ENCODE peak calls at places on chromosomes 16 and 17, in four cellular contexts. One of them, this sample, is unnamed.

GRCh38 chr17:39701012-39701783 is 1.3 kb downstream of the ERBB2 start:
- DNase-seq in A549: peak; percentile 65
- DNase-seq in K562: no peak
- DNase-seq in HepG2: no peak
- DNase-seq in this sample: no peak

GRCh38 chr17:59761385-59762021 is 54.0 kb downstream of the VMP1 start:
- DNase-seq in A549: peak; percentile 81
- DNase-seq in K562: no peak
- DNase-seq in HepG2: peak; percentile 92
- DNase-seq in this sample: no peak

GRCh38 chr17:42365136-42365535 is 23.1 kb downstream of the STAT3 start:
- DNase-seq in A549: peak; percentile 31
- DNase-seq in K562: peak; percentile 61
- DNase-seq in HepG2: no peak
- DNase-seq in this sample: no peak

GRCh38 chr17:68356520-68356919 is 65.2 kb downstream of the ARSG start:
- DNase-seq in A549: no peak
- DNase-seq in K562: no peak
- DNase-seq in HepG2: no peak
- DNase-seq in this sample: no peak

GRCh38 chr17:77358801-77359716 is 218.3 kb downstream of the SEC14L1 start:
- DNase-seq in A549: no peak
- DNase-seq in K562: no peak
- DNase-seq in HepG2: no peak
- DNase-seq in this sample: no peak

GRCh38 chr16:3655030-3655790 is 719 bp downstream of the DNASE1 start:
- DNase-seq in A549: no peak
- DNase-seq in K562: no peak
- DNase-seq in HepG2: no peak
- DNase-seq in this sample: no peak

GRCh38 chr17:82095777-82096708 is 2.0 kb downstream of the FASN start:
- DNase-seq in A549: no peak
- DNase-seq in K562: no peak
- DNase-seq in HepG2: no peak
- DNase-seq in this sample: no peak

GRCh38 chr17:29113334-29113733 is 66.9 kb downstream of the MYO18A start:
- DNase-seq in A549: no peak
- DNase-seq in K562: no peak
- DNase-seq in HepG2: no peak
- DNase-seq in this sample: no peak

GRCh38 chr17:7262192-7263070 is at the start of gene CLDN7:
- DNase-seq in A549: no peak
- DNase-seq in K562: no peak
- DNase-seq in HepG2: no peak
- DNase-seq in this sample: peak; percentile 90

GRCh38 chr16:69482410-69482951 is 58.1 kb downstream of the CYB5B start:
- DNase-seq in A549: no peak
- DNase-seq in K562: no peak
- DNase-seq in HepG2: no peak
- DNase-seq in this sample: no peak

GRCh38 chr16:16042076-16042475 is 92.7 kb downstream of the ABCC1 start:
- DNase-seq in A549: no peak
- DNase-seq in K562: no peak
- DNase-seq in HepG2: no peak
- DNase-seq in this sample: no peak

GRCh38 chr17:82942166-82943130 is 102.6 kb upstream of the ZNF750 start:
- DNase-seq in A549: no peak
- DNase-seq in K562: no peak
- DNase-seq in HepG2: no peak
- DNase-seq in this sample: no peak

GRCh38 chr16:58025351-58026138 is at the start of gene MMP15:
- DNase-seq in A549: peak; percentile 81
- DNase-seq in K562: peak; percentile 92
- DNase-seq in HepG2: peak; percentile 91
- DNase-seq in this sample: peak; percentile 98

GRCh38 chr16:2767891-2768290 is 9.2 kb downstream of the ELOB start:
- DNase-seq in A549: no peak
- DNase-seq in K562: peak; percentile 29
- DNase-seq in HepG2: no peak
- DNase-seq in this sample: no peak

GRCh38 chr16:83969771-83970429 is 1.9 kb downstream of the NECAB2 start:
- DNase-seq in A549: no peak
- DNase-seq in K562: no peak
- DNase-seq in HepG2: no peak
- DNase-seq in this sample: no peak

GRCh38 chr16:11224096-11224893 is 31.7 kb downstream of the SOCS1 start:
- DNase-seq in A549: no peak
- DNase-seq in K562: peak; percentile 94
- DNase-seq in HepG2: peak; percentile 55
- DNase-seq in this sample: no peak

GRCh38 chr17:1546292-1546922 is 16.2 kb downstream of the PITPNA start:
- DNase-seq in A549: no peak
- DNase-seq in K562: no peak
- DNase-seq in HepG2: no peak
- DNase-seq in this sample: no peak

GRCh38 chr17:45247429-45248131 is 14.3 kb downstream of the SPATA32 start:
- DNase-seq in A549: peak; percentile 99
- DNase-seq in K562: peak; percentile 98
- DNase-seq in HepG2: peak; percentile 89
- DNase-seq in this sample: peak; percentile 97

GRCh38 chr16:28606291-28607115 is 3.3 kb downstream of the SULT1A1 start:
- DNase-seq in A549: no peak
- DNase-seq in K562: no peak
- DNase-seq in HepG2: no peak
- DNase-seq in this sample: no peak

GRCh38 chr16:73071131-73071940 is 23.4 kb upstream of the ZFHX3 start:
- DNase-seq in A549: peak; percentile 67
- DNase-seq in K562: no peak
- DNase-seq in HepG2: peak; percentile 61
- DNase-seq in this sample: no peak

GRCh38 chr17:17435323-17435722 is 41.5 kb upstream of the MED9 start:
- DNase-seq in A549: peak; percentile 78
- DNase-seq in K562: no peak
- DNase-seq in HepG2: peak; percentile 80
- DNase-seq in this sample: no peak

GRCh38 chr16:2471016-2471652 is at the start of gene NTN3:
- DNase-seq in A549: no peak
- DNase-seq in K562: peak; percentile 47
- DNase-seq in HepG2: no peak
- DNase-seq in this sample: peak; percentile 73

GRCh38 chr17:41521574-41522261 is 3.0 kb upstream of the KRT15 start:
- DNase-seq in A549: peak; percentile 83
- DNase-seq in K562: peak; percentile 81
- DNase-seq in HepG2: peak; percentile 81
- DNase-seq in this sample: no peak

GRCh38 chr16:65373095-65373494 is 251.2 kb upstream of the CDH11 start:
- DNase-seq in A549: no peak
- DNase-seq in K562: no peak
- DNase-seq in HepG2: no peak
- DNase-seq in this sample: no peak

GRCh38 chr17:50211249-50212120 is 10.1 kb upstream of the COL1A1 start:
- DNase-seq in A549: no peak
- DNase-seq in K562: no peak
- DNase-seq in HepG2: no peak
- DNase-seq in this sample: no peak

GRCh38 chr17:39828443-39828842 is 35.7 kb downstream of the IKZF3 start:
- DNase-seq in A549: no peak
- DNase-seq in K562: no peak
- DNase-seq in HepG2: peak; percentile 33
- DNase-seq in this sample: no peak

GRCh38 chr17:57107498-57108101 is 22.6 kb downstream of the AKAP1 start:
- DNase-seq in A549: peak; percentile 71
- DNase-seq in K562: peak; percentile 84
- DNase-seq in HepG2: peak; percentile 72
- DNase-seq in this sample: no peak

GRCh38 chr17:69500911-69501429 is 86.5 kb downstream of the MAP2K6 start:
- DNase-seq in A549: no peak
- DNase-seq in K562: no peak
- DNase-seq in HepG2: no peak
- DNase-seq in this sample: no peak

GRCh38 chr17:66451188-66452149 is 149.1 kb downstream of the PRKCA start:
- DNase-seq in A549: peak; percentile 62
- DNase-seq in K562: peak; percentile 59
- DNase-seq in HepG2: peak; percentile 89
- DNase-seq in this sample: no peak

GRCh38 chr16:55876854-55877253 is 1.7 kb upstream of the CES5A start:
- DNase-seq in A549: peak; percentile 14
- DNase-seq in K562: no peak
- DNase-seq in HepG2: no peak
- DNase-seq in this sample: no peak

GRCh38 chr16:83574388-83574787 is 233.4 kb upstream of the HSBP1 start:
- DNase-seq in A549: no peak
- DNase-seq in K562: no peak
- DNase-seq in HepG2: no peak
- DNase-seq in this sample: peak; percentile 63

GRCh38 chr16:15946257-15947044 is 3.0 kb upstream of the ABCC1 start:
- DNase-seq in A549: peak; percentile 93
- DNase-seq in K562: no peak
- DNase-seq in HepG2: peak; percentile 91
- DNase-seq in this sample: no peak

GRCh38 chr17:19613979-19614378 is 34.6 kb upstream of the ALDH3A2 start:
- DNase-seq in A549: no peak
- DNase-seq in K562: no peak
- DNase-seq in HepG2: no peak
- DNase-seq in this sample: no peak
- TF ChIP-seq RNF2 in A549: no peak
- TF ChIP-seq RNF2 in K562: no peak
- TF ChIP-seq RNF2 in HepG2: no peak
- TF ChIP-seq RNF2 in this sample: no peak

GRCh38 chr16:49596119-49596518 is 222.5 kb downstream of the C16orf78 start:
- DNase-seq in A549: no peak
- DNase-seq in K562: no peak
- DNase-seq in HepG2: no peak
- DNase-seq in this sample: peak; percentile 38
- TF ChIP-seq RNF2 in A549: no peak
- TF ChIP-seq RNF2 in K562: no peak
- TF ChIP-seq RNF2 in HepG2: no peak
- TF ChIP-seq RNF2 in this sample: no peak

GRCh38 chr17:80830020-80830780 is 161.4 kb upstream of the CHMP6 start:
- DNase-seq in A549: no peak
- DNase-seq in K562: no peak
- DNase-seq in HepG2: no peak
- DNase-seq in this sample: no peak

GRCh38 chr17:80832888-80833583 is 158.6 kb upstream of the CHMP6 start:
- DNase-seq in A549: peak; percentile 92
- DNase-seq in K562: peak; percentile 94
- DNase-seq in HepG2: peak; percentile 86
- DNase-seq in this sample: peak; percentile 79

GRCh38 chr17:80833952-80834895 is 157.4 kb upstream of the CHMP6 start:
- DNase-seq in A549: no peak
- DNase-seq in K562: no peak
- DNase-seq in HepG2: no peak
- DNase-seq in this sample: no peak

GRCh38 chr17:80831481-80831880 is 160.2 kb upstream of the CHMP6 start:
- DNase-seq in A549: no peak
- DNase-seq in K562: no peak
- DNase-seq in HepG2: no peak
- DNase-seq in this sample: no peak

DNA sequence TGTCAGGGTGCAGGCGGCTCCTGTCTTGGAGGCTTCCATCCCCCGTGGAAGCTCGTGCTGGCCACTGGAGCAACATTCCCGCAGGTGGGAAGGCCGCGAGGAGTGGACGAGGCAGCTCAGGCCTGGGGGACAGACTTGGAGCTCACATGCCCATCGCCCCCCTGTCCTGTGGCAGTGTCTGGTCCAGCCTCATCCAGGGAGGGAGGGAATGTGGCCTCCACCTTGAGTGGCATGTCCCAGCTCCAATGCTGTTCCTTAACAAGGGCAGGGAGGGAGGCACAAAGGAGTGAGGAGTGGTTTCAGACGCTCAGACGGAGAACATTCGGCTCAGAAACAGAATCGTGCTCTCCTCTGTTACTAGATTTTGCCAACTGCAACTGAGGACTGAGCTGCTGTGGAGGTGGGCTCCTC is 159.4 kb upstream of the CHMP6 start:
- DNase-seq in A549: peak; percentile 55
- DNase-seq in K562: peak; percentile 50
- DNase-seq in HepG2: no peak
- DNase-seq in this sample: no peak
- TF ChIP-seq RNF2 in A549: no peak
- TF ChIP-seq RNF2 in K562: no peak
- TF ChIP-seq RNF2 in HepG2: no peak
- TF ChIP-seq RNF2 in this sample: no peak

GRCh38 chr16:185691-186090 is 5.4 kb downstream of the HBQ1 start:
- DNase-seq in A549: no peak
- DNase-seq in K562: no peak
- DNase-seq in HepG2: no peak
- DNase-seq in this sample: no peak
- TF ChIP-seq RNF2 in A549: no peak
- TF ChIP-seq RNF2 in K562: no peak
- TF ChIP-seq RNF2 in HepG2: no peak
- TF ChIP-seq RNF2 in this sample: no peak

GRCh38 chr16:49464877-49465504 is 91.4 kb downstream of the C16orf78 start:
- DNase-seq in A549: no peak
- DNase-seq in K562: peak; percentile 34
- DNase-seq in HepG2: no peak
- DNase-seq in this sample: no peak
- TF ChIP-seq RNF2 in A549: no peak
- TF ChIP-seq RNF2 in K562: no peak
- TF ChIP-seq RNF2 in HepG2: no peak
- TF ChIP-seq RNF2 in this sample: no peak

DNA sequence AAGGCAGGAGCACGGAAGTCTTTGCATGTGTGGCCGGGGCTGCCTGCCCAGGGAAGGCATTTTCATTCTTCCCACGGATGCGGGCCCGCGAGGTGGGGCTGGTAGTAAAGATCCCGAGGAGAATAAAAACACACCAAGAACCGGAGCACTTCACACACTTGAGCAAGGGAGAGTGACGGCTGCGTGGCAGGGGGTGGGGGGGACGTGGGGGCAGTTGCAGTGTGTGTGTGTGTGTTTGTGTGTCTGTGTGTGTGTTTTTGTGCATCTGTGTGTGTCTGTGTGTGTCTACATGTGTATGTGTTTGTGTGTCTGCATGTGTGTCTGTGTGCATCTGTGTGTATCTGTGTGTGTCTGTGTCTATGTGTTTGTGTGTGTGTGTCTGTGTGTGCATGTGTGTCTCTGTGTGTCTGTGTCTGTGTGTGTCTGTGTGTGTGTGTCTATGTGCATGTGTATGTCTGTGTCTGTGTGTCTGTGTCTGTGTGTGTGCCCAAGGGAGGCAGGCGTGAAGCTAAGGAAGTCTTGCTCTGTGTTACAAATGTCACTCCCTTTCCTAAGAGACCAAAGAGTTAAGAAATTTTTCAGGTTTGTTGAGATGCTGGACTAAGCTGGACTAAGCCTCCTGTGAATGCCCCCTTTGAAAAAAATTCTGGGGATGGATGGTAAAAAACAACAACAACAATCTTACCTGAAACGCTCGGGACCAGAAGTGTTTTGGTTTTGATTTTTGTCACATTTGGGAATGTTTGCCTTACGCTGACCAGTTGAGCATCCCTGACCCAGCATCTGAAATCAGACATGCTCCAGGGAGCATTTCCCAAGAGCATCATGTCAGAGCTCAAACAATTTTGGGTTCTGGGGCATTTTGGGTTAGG is 48.9 kb upstream of the ZNF469 start:
- DNase-seq in A549: peak; percentile 31
- DNase-seq in K562: no peak
- DNase-seq in HepG2: no peak
- DNase-seq in this sample: no peak
- TF ChIP-seq RNF2 in A549: no peak
- TF ChIP-seq RNF2 in K562: no peak
- TF ChIP-seq RNF2 in HepG2: no peak
- TF ChIP-seq RNF2 in this sample: no peak